ENCODE peak calls at places on chromosomes 6 and 20, in ten cellular contexts. W is activated CD8-positive, alpha-beta memory T cell treated with anti-CD3 and anti-CD28 coated beads for 4 hours; X is D341Med; P is CD4-positive, alpha-beta memory T cell; V is NCI-H1105; D is lower leg skin; A is colonic mucosa; G is right cardiac atrium; O is fibroblast of lung; H is nucleus accumbens. S is an unnamed sample.

GRCh38 chr6:142518761-142519160 is 217.0 kb downstream of the ADGRG6 start:
- DNase-seq in W (no peak), X (peak; percentile 27), P (no peak), V (no peak), D (no peak), A (no peak), G (no peak), O (no peak), H (no peak), S (no peak)

GRCh38 chr20:57440678-57441509 is 49.7 kb downstream of the RBM38 start:
- DNase-seq in W (no peak), X (peak; percentile 55), P (no peak), V (no peak), D (peak; percentile 35), A (peak; percentile 47), G (peak; percentile 96), O (peak; percentile 91), H (peak; percentile 84), S (no peak)

GRCh38 chr20:36919715-36920333 is 31.7 kb downstream of the SAMHD1 start:
- DNase-seq in W (no peak), X (peak; percentile 63), P (peak; percentile 59), V (peak; percentile 26), D (no peak), A (peak; percentile 46), G (no peak), O (peak; percentile 77), H (no peak), S (no peak)

GRCh38 chr20:17873410-17874270 is 95.0 kb downstream of the SNX5 start:
- DNase-seq in W (no peak), X (no peak), P (no peak), V (peak; percentile 47), D (peak; percentile 82), A (peak; percentile 96), G (peak; percentile 94), O (peak; percentile 97), H (no peak), S (no peak)

GRCh38 chr6:107409942-107410341 is 49.4 kb downstream of the PDSS2 start:
- DNase-seq in W (no peak), X (no peak), P (no peak), V (no peak), D (no peak), A (no peak), G (no peak), O (no peak), H (no peak), S (no peak)

GRCh38 chr20:43824699-43825402 is 89.8 kb upstream of the TOX2 start:
- DNase-seq in W (no peak), X (no peak), P (no peak), V (peak; percentile 51), D (no peak), A (peak; percentile 17), G (no peak), O (peak; percentile 64), H (peak; percentile 8), S (no peak)

GRCh38 chr6:30185846-30186484 is 22.6 kb downstream of the TRIM15 start:
- DNase-seq in W (no peak), X (no peak), P (no peak), V (no peak), D (no peak), A (no peak), G (no peak), O (no peak), H (no peak), S (no peak)

GRCh38 chr6:47134476-47135189 is 92.5 kb upstream of the ADGRF1 start:
- DNase-seq in W (no peak), X (no peak), P (no peak), V (peak; percentile 24), D (no peak), A (no peak), G (no peak), O (peak; percentile 94), H (no peak), S (no peak)

GRCh38 chr6:44262467-44263356 is 2.6 kb downstream of the NFKBIE start:
- DNase-seq in W (no peak), X (no peak), P (no peak), V (no peak), D (no peak), A (no peak), G (no peak), O (no peak), H (no peak), S (no peak)

GRCh38 chr20:63032026-63032800 is 25.4 kb upstream of the BHLHE23 start:
- DNase-seq in W (no peak), X (no peak), P (no peak), V (no peak), D (no peak), A (no peak), G (no peak), O (no peak), H (no peak), S (no peak)

GRCh38 chr6:22470454-22471368 is 98.7 kb upstream of the HDGFL1 start:
- DNase-seq in W (no peak), X (no peak), P (no peak), V (peak; percentile 73), D (peak; percentile 54), A (peak; percentile 63), G (peak; percentile 65), O (peak; percentile 72), H (no peak), S (no peak)

GRCh38 chr6:7033202-7033601 is 74.6 kb upstream of the RREB1 start:
- DNase-seq in W (no peak), X (no peak), P (no peak), V (no peak), D (no peak), A (no peak), G (peak; percentile 55), O (no peak), H (no peak), S (no peak)

GRCh38 chr6:33655155-33655554 is 34.0 kb downstream of the ITPR3 start:
- DNase-seq in W (no peak), X (no peak), P (no peak), V (no peak), D (no peak), A (no peak), G (no peak), O (peak; percentile 6), H (no peak), S (no peak)

GRCh38 chr6:27720607-27721580 is 191.3 kb downstream of the OR2B2 start:
- DNase-seq in W (no peak), X (no peak), P (no peak), V (no peak), D (no peak), A (no peak), G (no peak), O (peak; percentile 28), H (no peak), S (no peak)

GRCh38 chr20:57287901-57288300 is 21.5 kb upstream of the BMP7 start:
- DNase-seq in W (no peak), X (no peak), P (no peak), V (no peak), D (no peak), A (no peak), G (no peak), O (no peak), H (no peak), S (no peak)

GRCh38 chr6:37137201-37137880 is 32.6 kb upstream of the PIM1 start:
- DNase-seq in W (no peak), X (no peak), P (peak; percentile 28), V (no peak), D (no peak), A (peak; percentile 30), G (no peak), O (peak; percentile 95), H (no peak), S (peak; percentile 42)

GRCh38 chr20:37259031-37259430 is 2.6 kb downstream of the GHRH start:
- DNase-seq in W (no peak), X (no peak), P (no peak), V (no peak), D (no peak), A (no peak), G (no peak), O (no peak), H (no peak), S (no peak)

GRCh38 chr20:20228351-20228750 is 139.6 kb upstream of the INSM1 start:
- DNase-seq in W (no peak), X (no peak), P (no peak), V (no peak), D (no peak), A (no peak), G (no peak), O (no peak), H (no peak), S (no peak)

GRCh38 chr6:132511836-132512230 is 1.1 kb downstream of the STX7 start:
- DNase-seq in W (no peak), X (no peak), P (no peak), V (no peak), D (no peak), A (no peak), G (no peak), O (no peak), H (no peak), S (no peak)

GRCh38 chr6:40568062-40568708 is 19.0 kb downstream of the LRFN2 start:
- DNase-seq in W (no peak), X (no peak), P (no peak), V (no peak), D (no peak), A (no peak), G (no peak), O (no peak), H (no peak), S (no peak)